ENCODE peak calls at places on chromosome 22, in seven cellular contexts. N, U, T, S, R, C and O are unnamed samples.

GRCh38 chr22:48045369-48045768 is 1282.9 kb downstream of the TBC1D22A start:
- DNase-seq in N (no peak), U (no peak), T (no peak), S (no peak), R (no peak), C (no peak), O (no peak)

GRCh38 chr22:29762263-29762662 is 4.5 kb downstream of the ZMAT5 start:
- DNase-seq in N (no peak), U (peak), T (no peak), S (no peak), R (no peak), C (no peak), O (no peak)

GRCh38 chr22:27654536-27655445 is 146.8 kb downstream of the MN1 start:
- DNase-seq in N (no peak), U (peak), T (no peak), S (no peak), R (no peak), C (no peak), O (no peak)

GRCh38 chr22:48565901-48566501 is 1261.7 kb downstream of the BRD1 start:
- DNase-seq in N (no peak), U (no peak), T (no peak), S (no peak), R (no peak), C (no peak), O (no peak)

GRCh38 chr22:40067639-40068038 is 72.9 kb downstream of the FAM83F start:
- DNase-seq in N (no peak), U (no peak), T (no peak), S (no peak), R (no peak), C (no peak), O (no peak)

GRCh38 chr22:35394011-35394312 is 6.0 kb upstream of the MCM5 start:
- DNase-seq in N (no peak), U (no peak), T (no peak), S (no peak), R (no peak), C (no peak), O (no peak)

GRCh38 chr22:25496396-25497064 is 67.9 kb upstream of the GRK3 start:
- DNase-seq in N (no peak), U (no peak), T (no peak), S (no peak), R (no peak), C (no peak), O (no peak)

GRCh38 chr22:23862103-23862502 is 4.4 kb downstream of the SLC2A11 start:
- DNase-seq in N (no peak), U (peak), T (peak), S (no peak), R (peak), C (peak), O (peak)

GRCh38 chr22:23970816-23971482 is 3.3 kb downstream of the DDT start:
- DNase-seq in N (no peak), U (no peak), T (no peak), S (no peak), R (no peak), C (no peak), O (no peak)

GRCh38 chr22:30506507-30506968 is 1.0 kb upstream of the SEC14L4 start:
- DNase-seq in N (no peak), U (no peak), T (no peak), S (no peak), R (no peak), C (no peak), O (no peak)

GRCh38 chr22:42614312-42615091 is at the start of gene POLDIP3:
- DNase-seq in N (peak), U (peak), T (peak), S (peak), R (peak), C (peak), O (peak)
- TF ChIP-seq CTCF in N (peak), U (no peak), T (no peak), S (no peak), R (no peak), C (peak), O (peak)

GRCh38 chr22:45867118-45867905 is 109.7 kb downstream of the WNT7B start:
- DNase-seq in N (peak), U (peak), T (peak), S (no peak), R (peak), C (no peak), O (no peak)
- TF ChIP-seq CTCF in N (peak), U (no peak), T (no peak), S (no peak), R (no peak), C (no peak), O (peak)

GRCh38 chr22:44309137-44309536 is 3.6 kb downstream of the SHISAL1 start:
- DNase-seq in N (no peak), U (no peak), T (peak), S (no peak), R (no peak), C (peak), O (peak)

GRCh38 chr22:44312766-44313165 is at the start of gene SHISAL1:
- DNase-seq in N (no peak), U (no peak), T (peak), S (no peak), R (no peak), C (peak), O (peak)

GRCh38 chr22:44311855-44312170 is 938 bp downstream of the SHISAL1 start:
- DNase-seq in N (no peak), U (no peak), T (peak), S (no peak), R (no peak), C (peak), O (peak)

GRCh38 chr22:44309647-44310046 is 3.1 kb downstream of the SHISAL1 start:
- DNase-seq in N (no peak), U (no peak), T (peak), S (no peak), R (no peak), C (no peak), O (no peak)

DNA sequence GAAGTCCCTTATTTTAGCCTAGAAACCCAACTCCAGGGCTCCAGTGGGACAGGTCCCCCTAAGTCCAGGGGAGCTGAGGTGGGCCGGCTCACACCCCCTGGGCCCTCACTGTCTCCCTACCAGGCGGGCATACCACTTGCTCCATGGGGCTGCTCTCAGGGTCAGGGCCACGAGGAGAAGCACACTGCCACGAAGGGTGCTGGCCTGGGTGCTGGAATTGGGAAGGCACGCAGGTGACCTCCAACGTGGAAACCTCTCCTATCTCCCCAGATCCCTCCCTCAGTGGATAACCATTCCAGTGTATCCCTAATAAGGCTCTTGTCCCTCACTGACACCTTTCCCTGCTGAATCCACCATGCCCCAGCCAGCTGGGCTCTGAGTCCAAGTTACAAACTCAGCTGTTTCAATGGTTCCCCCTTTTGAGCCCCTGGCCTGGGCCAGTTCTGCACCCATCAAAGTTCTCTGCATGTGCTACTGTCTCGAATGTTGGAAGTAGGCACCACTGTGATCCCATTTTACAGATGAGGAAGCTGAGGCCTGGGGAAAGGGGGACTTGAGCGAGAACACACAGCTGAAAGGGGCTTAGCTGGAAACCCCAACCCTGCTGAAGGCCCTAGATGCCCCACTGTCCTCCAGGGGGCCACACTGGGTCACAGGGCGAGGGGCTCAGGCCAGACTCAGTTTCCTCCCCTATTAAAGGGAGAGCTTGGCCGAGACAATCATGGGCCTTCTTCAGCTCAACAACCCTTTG is 1.5 kb downstream of the SHISAL1 start:
- DNase-seq in N (no peak), U (no peak), T (no peak), S (no peak), R (no peak), C (no peak), O (no peak)
- TF ChIP-seq CTCF in N (no peak), U (no peak), T (no peak), S (no peak), R (no peak), C (peak), O (peak)

GRCh38 chr22:37202001-37202555 is 10.2 kb downstream of the SSTR3 start:
- DNase-seq in N (no peak), U (no peak), T (no peak), S (no peak), R (no peak), C (no peak), O (no peak)
- TF ChIP-seq CTCF in N (no peak), U (no peak), T (no peak), S (no peak), R (no peak), C (no peak), O (peak)

GRCh38 chr22:20258584-20259335 is 9.4 kb downstream of the RTN4R start:
- DNase-seq in N (no peak), U (peak), T (no peak), S (no peak), R (no peak), C (no peak), O (no peak)
- TF ChIP-seq CTCF in N (peak), U (peak), T (peak), S (peak), R (peak), C (peak), O (peak)

GRCh38 chr22:22171357-22172218 is 73.0 kb upstream of the VPREB1 start:
- DNase-seq in N (peak), U (peak), T (peak), S (no peak), R (peak), C (no peak), O (no peak)
- TF ChIP-seq CTCF in N (peak), U (peak), T (peak), S (no peak), R (peak), C (peak), O (peak)

GRCh38 chr22:46444390-46444854 is 93.0 kb downstream of the CELSR1 start:
- DNase-seq in N (no peak), U (no peak), T (no peak), S (no peak), R (no peak), C (no peak), O (no peak)
- TF ChIP-seq CTCF in N (no peak), U (no peak), T (no peak), S (no peak), R (no peak), C (peak), O (no peak)

GRCh38 chr22:20186183-20186870 is 35.5 kb upstream of the CCDC188 start:
- DNase-seq in N (no peak), U (peak), T (no peak), S (no peak), R (peak), C (no peak), O (no peak)
- TF ChIP-seq CTCF in N (no peak), U (no peak), T (no peak), S (no peak), R (peak), C (peak), O (peak)

GRCh38 chr22:41931701-41932269 is 5.2 kb upstream of the TNFRSF13C start:
- DNase-seq in N (no peak), U (no peak), T (no peak), S (no peak), R (no peak), C (no peak), O (no peak)
- TF ChIP-seq CTCF in N (no peak), U (no peak), T (no peak), S (no peak), R (no peak), C (no peak), O (no peak)